ENCODE peak calls at places on chromosomes 7 and 10, in seven cellular contexts. H, K, I, L, D, Q and E are unnamed samples.

GRCh38 chr7:82472966-82473365 is 29.4 kb upstream of the CACNA2D1 start:
- DNase-seq in H (no peak), K (no peak), I (no peak), L (no peak), D (no peak), Q (no peak), E (no peak)

GRCh38 chr10:102988404-102989314 is 70.6 kb downstream of the CNNM2 start:
- DNase-seq in H (peak; percentile 72), K (no peak), I (peak; percentile 11), L (no peak), D (no peak), Q (peak; percentile 71), E (no peak)

GRCh38 chr7:94414481-94414880 is 19.8 kb downstream of the COL1A2 start:
- DNase-seq in H (no peak), K (no peak), I (no peak), L (no peak), D (no peak), Q (peak; percentile 50), E (no peak)

GRCh38 chr10:124131176-124131575 is 37.8 kb upstream of the CHST15 start:
- DNase-seq in H (no peak), K (no peak), I (no peak), L (no peak), D (no peak), Q (no peak), E (no peak)

GRCh38 chr7:101099969-101100781 is 14.9 kb downstream of the TRIM56 start:
- DNase-seq in H (peak; percentile 98), K (peak; percentile 78), I (peak; percentile 95), L (peak; percentile 98), D (peak; percentile 91), Q (peak; percentile 99), E (peak; percentile 33)

GRCh38 chr7:19665399-19666008 is 43.3 kb downstream of the POLR1F start:
- DNase-seq in H (peak; percentile 54), K (no peak), I (peak; percentile 37), L (no peak), D (peak; percentile 28), Q (peak; percentile 70), E (no peak)

GRCh38 chr7:149334930-149335329 is 72.9 kb downstream of the ZNF783 start:
- DNase-seq in H (no peak), K (no peak), I (no peak), L (no peak), D (no peak), Q (peak; percentile 44), E (no peak)

GRCh38 chr10:44948713-44949112 is 10.9 kb upstream of the RASSF4 start:
- DNase-seq in H (no peak), K (no peak), I (no peak), L (no peak), D (no peak), Q (no peak), E (no peak)

GRCh38 chr10:86946215-86947170 is 10.9 kb downstream of the MMRN2 start:
- DNase-seq in H (no peak), K (no peak), I (no peak), L (peak; percentile 81), D (no peak), Q (no peak), E (no peak)

GRCh38 chr10:86944907-86945306 is 12.5 kb downstream of the MMRN2 start:
- DNase-seq in H (no peak), K (no peak), I (no peak), L (peak; percentile 38), D (no peak), Q (no peak), E (no peak)

GRCh38 chr10:86944031-86944419 is 13.4 kb downstream of the MMRN2 start:
- DNase-seq in H (no peak), K (no peak), I (no peak), L (no peak), D (no peak), Q (no peak), E (no peak)

GRCh38 chr10:86944471-86944870 is 12.9 kb downstream of the MMRN2 start:
- DNase-seq in H (no peak), K (no peak), I (no peak), L (peak; percentile 6), D (no peak), Q (peak; percentile 43), E (no peak)

DNA sequence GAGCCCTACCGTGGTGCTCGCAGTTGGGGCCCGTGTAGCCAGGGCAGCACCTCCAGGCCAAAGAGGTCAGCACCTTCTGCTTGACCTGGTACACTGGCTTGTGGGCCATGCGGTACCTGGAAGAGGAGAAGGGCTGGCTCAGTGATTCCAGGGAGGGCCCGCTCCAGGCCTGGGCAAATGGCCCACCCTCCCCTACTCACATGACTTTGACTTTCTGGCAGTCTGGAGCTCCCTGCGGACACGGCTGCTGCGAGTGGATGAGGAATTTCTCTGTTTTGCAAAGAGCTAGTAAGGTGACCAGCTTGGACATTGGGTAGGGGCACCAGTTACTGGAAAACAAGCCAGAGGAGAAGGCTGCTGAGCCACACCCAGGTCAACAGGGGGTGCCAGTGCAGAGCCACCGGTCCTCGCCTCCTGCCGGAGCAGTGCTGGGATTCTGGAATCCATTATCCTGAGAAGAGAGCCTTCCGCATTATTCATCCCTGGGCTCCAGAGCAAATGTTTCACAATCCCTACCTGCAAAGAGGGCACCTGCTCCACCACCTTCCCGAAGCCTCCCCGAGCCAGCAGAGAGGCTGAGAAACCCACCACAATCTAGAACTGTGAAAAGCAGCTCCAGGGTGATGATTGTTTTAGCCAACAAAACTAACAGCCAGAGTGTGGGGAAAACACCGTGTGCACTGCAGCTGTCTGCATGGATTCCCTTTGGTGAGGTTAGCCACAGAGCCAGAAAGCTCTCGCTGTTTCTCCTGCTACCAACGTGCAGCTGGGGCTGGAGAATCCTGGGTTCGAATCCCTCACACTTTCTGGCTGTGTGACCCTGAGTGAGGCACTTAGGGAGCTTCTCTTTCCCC is 11.8 kb downstream of the MMRN2 start:
- DNase-seq in H (peak; percentile 36), K (no peak), I (peak; percentile 52), L (peak; percentile 65), D (no peak), Q (no peak), E (no peak)
- TF ChIP-seq CTCF in H (peak; percentile 44), K (no peak), I (peak; percentile 32), L (no peak), D (peak; percentile 29), Q (peak; percentile 47), E (no peak)

GRCh38 chr7:151461096-151461941 is 21.4 kb upstream of the CRYGN start:
- DNase-seq in H (no peak), K (no peak), I (no peak), L (no peak), D (no peak), Q (no peak), E (no peak)

GRCh38 chr7:151460474-151460855 is 20.5 kb upstream of the CRYGN start:
- DNase-seq in H (no peak), K (no peak), I (peak; percentile 41), L (peak; percentile 84), D (no peak), Q (no peak), E (no peak)

GRCh38 chr7:151461942-151462230 is 21.9 kb upstream of the CRYGN start:
- DNase-seq in H (no peak), K (no peak), I (no peak), L (no peak), D (no peak), Q (no peak), E (no peak)

GRCh38 chr7:151457534-151457933 is 17.6 kb upstream of the CRYGN start:
- DNase-seq in H (no peak), K (no peak), I (no peak), L (no peak), D (no peak), Q (no peak), E (no peak)

GRCh38 chr7:151459726-151460473 is 20.0 kb upstream of the CRYGN start:
- DNase-seq in H (peak; percentile 100), K (peak; percentile 83), I (peak; percentile 91), L (peak; percentile 98), D (peak; percentile 61), Q (peak; percentile 92), E (no peak)
- TF ChIP-seq CTCF in H (peak; percentile 53), K (no peak), I (peak; percentile 46), L (no peak), D (peak; percentile 36), Q (peak; percentile 72), E (no peak)

GRCh38 chr10:119301397-119301796 is 94.0 kb downstream of the GRK5 start:
- DNase-seq in H (peak; percentile 25), K (no peak), I (no peak), L (no peak), D (no peak), Q (no peak), E (peak; percentile 65)

GRCh38 chr10:119297207-119297968 is 90.0 kb downstream of the GRK5 start:
- DNase-seq in H (no peak), K (no peak), I (no peak), L (no peak), D (no peak), Q (peak; percentile 61), E (no peak)

GRCh38 chr10:119298788-119299187 is 91.4 kb downstream of the GRK5 start:
- DNase-seq in H (no peak), K (no peak), I (no peak), L (no peak), D (no peak), Q (no peak), E (no peak)

GRCh38 chr10:119302172-119302571 is 94.8 kb downstream of the GRK5 start:
- DNase-seq in H (no peak), K (no peak), I (no peak), L (no peak), D (no peak), Q (no peak), E (no peak)

DNA sequence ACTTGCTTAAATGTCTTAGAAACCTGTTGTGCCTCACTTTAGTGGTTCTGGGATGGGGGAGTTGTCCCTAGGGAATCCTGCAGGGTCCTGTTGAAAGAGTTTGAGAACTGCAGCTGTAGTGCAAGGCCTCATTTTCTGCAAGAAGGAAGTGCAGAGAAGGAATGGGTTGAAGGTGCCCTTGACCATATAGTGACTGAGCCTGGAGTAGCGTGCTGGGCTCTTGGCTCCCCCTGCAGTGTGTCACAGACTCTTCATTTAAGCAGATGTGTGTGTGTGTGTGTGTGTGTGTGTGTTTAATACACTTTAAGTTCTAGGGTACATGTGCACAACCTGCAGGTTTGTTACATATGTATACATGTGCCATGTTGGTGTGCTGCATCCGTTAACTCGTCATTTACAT is 92.2 kb downstream of the GRK5 start:
- DNase-seq in H (no peak), K (no peak), I (no peak), L (no peak), D (no peak), Q (peak; percentile 40), E (no peak)
- TF ChIP-seq CTCF in H (no peak), K (no peak), I (no peak), L (no peak), D (no peak), Q (peak; percentile 10), E (no peak)

GRCh38 chr7:135114622-135115021 is 33.2 kb upstream of the TMEM140 start:
- DNase-seq in H (no peak), K (no peak), I (no peak), L (no peak), D (no peak), Q (no peak), E (no peak)
- TF ChIP-seq CTCF in H (no peak), K (no peak), I (no peak), L (no peak), D (no peak), Q (no peak), E (no peak)